ENCODE peak calls at places on chromosome 20, in six cellular contexts. N is IMR-90, V is neuronal stem cell, S is trophoblast cell, P is H9, A is mesenchymal stem cell. X is an unnamed sample.
A peak's percentile ranks its signal among the peaks of the same experiment; 100 is the strongest.

GRCh38 chr20:32155017-32155965 is 45.8 kb downstream of the TM9SF4 start:
- DNase-seq in A (peak; percentile 92), V (peak; percentile 48), S (peak; percentile 59), P (peak; percentile 72), N (peak; percentile 88), X (peak; percentile 62)

GRCh38 chr20:57703013-57703412 is 6.8 kb downstream of the PMEPA1 start:
- DNase-seq in A (no peak), N (no peak), V (no peak), P (no peak), S (no peak), X (no peak)

GRCh38 chr20:22768779-22769178 is 184.4 kb upstream of the FOXA2 start:
- DNase-seq in P (no peak), N (no peak), S (peak; percentile 45), V (peak; percentile 8), A (no peak), X (no peak)

GRCh38 chr20:8309638-8310037 is 177.6 kb downstream of the PLCB1 start:
- DNase-seq in P (peak; percentile 32), V (peak; percentile 72), A (no peak), N (peak; percentile 15), S (no peak), X (no peak)

GRCh38 chr20:43755390-43755789 is 28.6 kb upstream of the GTSF1L start:
- DNase-seq in P (no peak), S (no peak), N (peak; percentile 84), A (peak; percentile 75), V (no peak), X (no peak)

GRCh38 chr20:58777657-58778056 is 73.0 kb downstream of the GNAS-AS1 start:
- DNase-seq in A (no peak), V (no peak), S (no peak), N (no peak), P (no peak), X (no peak)

GRCh38 chr20:5864873-5865582 is 85.3 kb downstream of the TRMT6 start:
- DNase-seq in V (no peak), S (no peak), A (peak; percentile 72), N (peak; percentile 67), P (no peak), X (no peak)

GRCh38 chr20:36408219-36408618 is 102.1 kb downstream of the DLGAP4 start:
- DNase-seq in A (no peak), P (no peak), N (peak; percentile 28), S (no peak), V (no peak), X (no peak)

GRCh38 chr20:45174434-45175364 is at the start of gene PI3:
- DNase-seq in N (no peak), V (no peak), S (peak; percentile 80), A (peak; percentile 1), P (no peak), X (no peak)

GRCh38 chr20:3461191-3461874 is 9.5 kb upstream of the ATRN start:
- DNase-seq in P (no peak), V (no peak), S (no peak), A (no peak), N (peak; percentile 49), X (no peak)

DNA sequence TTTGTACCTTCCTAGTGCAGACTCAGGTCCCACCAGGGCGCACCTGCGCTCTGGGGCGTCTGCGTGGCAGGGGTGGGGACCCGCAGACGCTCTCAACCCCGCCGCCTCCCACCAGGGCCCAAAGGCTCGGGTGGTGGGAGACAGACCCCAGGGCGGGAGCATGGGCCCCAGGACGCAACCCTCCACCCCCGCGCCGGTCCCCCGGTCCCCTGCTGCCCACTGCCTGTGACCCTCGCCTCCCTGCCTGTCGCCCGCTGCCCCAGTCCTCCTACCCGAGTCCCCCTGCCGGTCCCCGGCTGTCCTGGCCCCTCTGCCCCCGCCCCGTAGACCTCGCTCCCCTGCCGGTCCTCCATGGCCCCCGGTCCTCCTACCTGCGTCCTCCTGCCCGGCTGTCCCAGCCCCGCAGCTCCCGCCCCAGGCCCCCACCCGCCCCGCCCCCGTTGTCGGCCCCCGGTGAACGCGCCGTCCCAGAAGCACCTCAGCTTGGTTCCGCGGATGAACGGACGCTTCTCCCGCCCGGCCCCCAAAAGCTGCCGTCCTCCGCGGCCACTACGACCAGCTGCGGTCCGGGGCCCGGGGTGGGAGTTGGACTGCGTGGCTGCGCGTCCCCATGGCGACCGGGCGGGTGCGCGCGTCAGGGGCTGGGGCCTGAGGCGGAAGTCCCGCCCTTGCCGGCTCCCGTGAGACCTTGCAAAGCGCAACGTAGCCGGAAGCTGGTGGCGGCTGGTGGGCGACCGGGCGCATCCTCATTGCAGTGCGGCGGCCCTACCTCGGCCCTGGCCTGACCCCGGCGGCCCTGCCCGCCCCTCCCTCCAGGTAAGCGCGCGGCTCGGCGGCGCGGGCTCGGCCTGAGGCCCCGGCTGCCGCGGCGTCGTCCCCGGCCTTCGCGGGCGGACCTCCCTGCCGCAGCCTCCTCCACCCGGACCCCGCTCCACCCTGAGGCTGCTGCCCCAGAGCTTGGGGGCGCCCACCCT is at the start of gene ARFGAP1:
- DNase-seq in S (peak; percentile 90), A (peak; percentile 91), V (peak; percentile 90), P (peak; percentile 90), N (peak; percentile 87), X (no peak)
- H3K18ac ChIP-seq in S (peak within 1 kb of the TSS; percentile 98), A (peak within 1 kb of the TSS; percentile 92), V (peak within 1 kb of the TSS; percentile 94), P (no peak within 1 kb of the TSS), N (no peak within 1 kb of the TSS), X (no peak within 1 kb of the TSS)

GRCh38 chr20:24918579-24919566 is 30.2 kb upstream of the CST7 start:
- DNase-seq in S (no peak), N (no peak), V (no peak), P (no peak), A (no peak), X (no peak)
- H2AFZ ChIP-seq in S (no peak overlapping the region), N (peak overlapping the region; percentile 78), V (no peak overlapping the region), P (no peak overlapping the region), A (no peak overlapping the region), X (no peak overlapping the region)

GRCh38 chr20:19756756-19757486 is 1.1 kb upstream of the RIN2 start:
- DNase-seq in P (no peak), S (no peak), A (no peak), N (no peak), V (no peak), X (no peak)
- H3K18ac ChIP-seq in P (no peak overlapping the region), S (peak overlapping the region; percentile 94), A (peak overlapping the region; percentile 89), N (peak overlapping the region; percentile 84), V (peak overlapping the region; percentile 81), X (no peak overlapping the region)

GRCh38 chr20:11158146-11158545 is 484.3 kb upstream of the JAG1 start:
- DNase-seq in A (no peak), N (no peak), P (no peak), V (no peak), S (no peak), X (no peak)

GRCh38 chr20:11159728-11160127 is 485.9 kb upstream of the JAG1 start:
- DNase-seq in A (peak; percentile 91), V (no peak), P (no peak), S (no peak), N (peak; percentile 91), X (no peak)

GRCh38 chr20:11156922-11157321 is 483.1 kb upstream of the JAG1 start:
- DNase-seq in S (no peak), P (no peak), N (no peak), V (no peak), A (no peak), X (no peak)

GRCh38 chr20:11155156-11155805 is 481.5 kb upstream of the JAG1 start:
- DNase-seq in N (no peak), P (no peak), S (no peak), V (no peak), A (no peak), X (no peak)

DNA sequence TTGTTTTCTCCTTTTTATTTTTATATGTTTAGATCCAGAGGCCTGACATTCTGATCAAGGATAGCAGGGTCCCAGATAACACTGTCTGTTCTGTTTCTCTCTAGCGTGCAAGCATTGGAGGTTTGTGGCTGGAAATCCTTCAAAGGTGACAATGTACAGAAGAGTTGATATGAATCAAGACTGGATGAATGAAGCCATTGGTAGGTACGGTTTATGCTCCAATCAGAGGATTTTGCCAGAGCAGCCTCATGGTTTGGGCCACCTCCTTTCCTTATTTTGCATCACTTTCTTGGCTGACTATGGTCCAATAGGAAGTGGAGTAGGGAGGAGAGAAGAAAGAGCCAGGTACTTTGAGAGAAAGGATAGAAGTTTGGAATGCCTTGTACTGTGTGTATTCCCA is 484.8 kb upstream of the JAG1 start:
- DNase-seq in P (no peak), V (no peak), A (no peak), N (no peak), S (no peak), X (no peak)
- H2AFZ ChIP-seq in P (no peak overlapping the region), V (no peak overlapping the region), A (no peak overlapping the region), N (no peak overlapping the region), S (no peak overlapping the region), X (no peak overlapping the region)

GRCh38 chr20:24432057-24432456 is 37.4 kb upstream of the SYNDIG1 start:
- DNase-seq in N (no peak), A (no peak), P (peak; percentile 58), V (no peak), S (no peak), X (no peak)

GRCh38 chr20:24437322-24438090 is 31.9 kb upstream of the SYNDIG1 start:
- DNase-seq in P (no peak), V (no peak), A (no peak), N (no peak), S (no peak), X (no peak)

GRCh38 chr20:24431650-24432049 is 37.8 kb upstream of the SYNDIG1 start:
- DNase-seq in S (no peak), V (no peak), N (no peak), P (no peak), A (no peak), X (no peak)
- H3K18ac ChIP-seq in S (no peak overlapping the region), V (peak overlapping the region; percentile 48), N (no peak overlapping the region), P (no peak overlapping the region), A (no peak overlapping the region), X (no peak overlapping the region)

DNA sequence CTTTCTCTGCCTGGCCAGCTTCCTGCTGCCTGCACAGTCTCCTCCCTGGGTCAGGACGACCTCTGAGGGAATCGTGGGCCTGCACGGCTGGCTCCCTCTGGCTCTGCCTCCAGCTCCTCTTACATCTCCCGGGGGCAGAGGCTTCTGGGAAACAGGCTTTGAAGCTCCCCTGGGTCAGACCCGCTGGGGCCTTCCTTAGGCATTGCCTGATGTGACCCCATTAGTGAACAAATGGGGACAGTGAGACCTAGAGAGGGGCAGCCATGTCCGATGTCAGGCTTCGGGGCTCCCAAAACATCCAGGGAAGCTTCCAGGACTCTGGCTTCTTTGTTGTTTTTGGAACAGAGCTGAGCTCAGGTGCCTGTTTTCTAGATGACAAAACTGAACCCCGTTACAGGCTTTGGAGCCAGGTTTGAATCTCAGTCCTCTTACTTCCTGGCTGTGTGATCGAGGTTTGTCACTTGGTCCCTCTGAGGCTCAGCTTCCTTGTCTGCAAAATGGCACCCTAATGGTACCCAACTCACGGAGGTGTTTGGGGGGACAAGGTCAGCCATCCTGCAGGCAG is 94.3 kb downstream of the CEBPB start:
- DNase-seq in A (peak; percentile 55), N (no peak), V (no peak), S (no peak), P (no peak), X (no peak)
- H2AFZ ChIP-seq in A (peak overlapping the region; percentile 29), N (peak overlapping the region; percentile 77), V (peak overlapping the region; percentile 87), S (no peak overlapping the region), P (no peak overlapping the region), X (peak overlapping the region; percentile 82)

X was measured in H1.